ENCODE peak calls at places on chromosomes 12 and 14, in nine cellular contexts. One of them, this sample, is unnamed. For H3K4me1, the result is how much of the 10 kb centered on the place peaks cover.

GRCh38 chr12:57236224-57236924 is 6.9 kb downstream of the SHMT2 start:
- DNase-seq in testis: no peak
- DNase-seq in upper lobe of right lung: no peak
- DNase-seq in esophagus muscularis mucosa: no peak
- DNase-seq in left ventricle myocardium inferior: no peak
- DNase-seq in heart right ventricle: no peak
- DNase-seq in tibial nerve: no peak
- DNase-seq in psoas muscle: peak
- DNase-seq in A673: no peak
- DNase-seq in this sample: no peak

GRCh38 chr12:60035835-60036234 is 440.0 kb downstream of the SLC16A7 start:
- DNase-seq in testis: no peak
- DNase-seq in upper lobe of right lung: no peak
- DNase-seq in esophagus muscularis mucosa: no peak
- DNase-seq in left ventricle myocardium inferior: no peak
- DNase-seq in heart right ventricle: no peak
- DNase-seq in tibial nerve: no peak
- DNase-seq in psoas muscle: no peak
- DNase-seq in A673: no peak
- DNase-seq in this sample: no peak

GRCh38 chr14:32075636-32076277 is 1.3 kb upstream of the ARHGAP5 start:
- DNase-seq in testis: peak
- DNase-seq in upper lobe of right lung: no peak
- DNase-seq in esophagus muscularis mucosa: peak
- DNase-seq in left ventricle myocardium inferior: peak
- DNase-seq in heart right ventricle: peak
- DNase-seq in tibial nerve: no peak
- DNase-seq in psoas muscle: no peak
- DNase-seq in A673: peak
- DNase-seq in this sample: peak

GRCh38 chr12:14260011-14260993 is 105.2 kb upstream of the ATF7IP start:
- DNase-seq in testis: peak
- DNase-seq in upper lobe of right lung: peak
- DNase-seq in esophagus muscularis mucosa: peak
- DNase-seq in left ventricle myocardium inferior: peak
- DNase-seq in heart right ventricle: peak
- DNase-seq in tibial nerve: peak
- DNase-seq in psoas muscle: peak
- DNase-seq in A673: peak
- DNase-seq in this sample: peak

GRCh38 chr12:47808574-47809380 is 10.9 kb downstream of the HDAC7 start:
- DNase-seq in testis: no peak
- DNase-seq in upper lobe of right lung: no peak
- DNase-seq in esophagus muscularis mucosa: no peak
- DNase-seq in left ventricle myocardium inferior: no peak
- DNase-seq in heart right ventricle: no peak
- DNase-seq in tibial nerve: no peak
- DNase-seq in psoas muscle: no peak
- DNase-seq in A673: no peak
- DNase-seq in this sample: no peak

GRCh38 chr12:14949631-14950030 is 11.3 kb upstream of the ERP27 start:
- DNase-seq in testis: no peak
- DNase-seq in upper lobe of right lung: no peak
- DNase-seq in esophagus muscularis mucosa: no peak
- DNase-seq in left ventricle myocardium inferior: no peak
- DNase-seq in heart right ventricle: no peak
- DNase-seq in tibial nerve: no peak
- DNase-seq in psoas muscle: no peak
- DNase-seq in A673: no peak
- DNase-seq in this sample: no peak

GRCh38 chr14:96705422-96706092 is 91.6 kb upstream of the VRK1 start:
- DNase-seq in testis: no peak
- DNase-seq in upper lobe of right lung: no peak
- DNase-seq in esophagus muscularis mucosa: no peak
- DNase-seq in left ventricle myocardium inferior: no peak
- DNase-seq in heart right ventricle: no peak
- DNase-seq in tibial nerve: no peak
- DNase-seq in psoas muscle: no peak
- DNase-seq in A673: no peak
- DNase-seq in this sample: no peak

GRCh38 chr14:20516921-20517320 is 11.6 kb downstream of the RNASE10 start:
- DNase-seq in testis: no peak
- DNase-seq in upper lobe of right lung: no peak
- DNase-seq in esophagus muscularis mucosa: no peak
- DNase-seq in left ventricle myocardium inferior: no peak
- DNase-seq in heart right ventricle: no peak
- DNase-seq in tibial nerve: no peak
- DNase-seq in psoas muscle: no peak
- DNase-seq in A673: no peak
- DNase-seq in this sample: no peak

GRCh38 chr14:34302654-34303053 is 159.4 kb downstream of the SPTSSA start:
- DNase-seq in testis: no peak
- DNase-seq in upper lobe of right lung: no peak
- DNase-seq in esophagus muscularis mucosa: no peak
- DNase-seq in left ventricle myocardium inferior: no peak
- DNase-seq in heart right ventricle: no peak
- DNase-seq in tibial nerve: no peak
- DNase-seq in psoas muscle: no peak
- DNase-seq in A673: no peak
- DNase-seq in this sample: no peak

GRCh38 chr12:101051901-101052550 is 158.0 kb downstream of the SLC5A8 start:
- DNase-seq in testis: peak
- DNase-seq in upper lobe of right lung: no peak
- DNase-seq in esophagus muscularis mucosa: no peak
- DNase-seq in left ventricle myocardium inferior: no peak
- DNase-seq in heart right ventricle: no peak
- DNase-seq in tibial nerve: no peak
- DNase-seq in psoas muscle: no peak
- DNase-seq in A673: peak
- DNase-seq in this sample: no peak

GRCh38 chr14:37472906-37473305 is 122.1 kb downstream of the FOXA1 start:
- DNase-seq in testis: no peak
- DNase-seq in upper lobe of right lung: no peak
- DNase-seq in esophagus muscularis mucosa: no peak
- DNase-seq in left ventricle myocardium inferior: no peak
- DNase-seq in heart right ventricle: no peak
- DNase-seq in tibial nerve: no peak
- DNase-seq in psoas muscle: no peak
- DNase-seq in A673: no peak
- DNase-seq in this sample: no peak

GRCh38 chr12:48032597-48032996 is 28.3 kb upstream of the COL2A1 start:
- DNase-seq in testis: no peak
- DNase-seq in upper lobe of right lung: no peak
- DNase-seq in esophagus muscularis mucosa: no peak
- DNase-seq in left ventricle myocardium inferior: no peak
- DNase-seq in heart right ventricle: no peak
- DNase-seq in tibial nerve: no peak
- DNase-seq in psoas muscle: no peak
- DNase-seq in A673: no peak
- DNase-seq in this sample: no peak

GRCh38 chr12:10501031-10501430 is 4.7 kb upstream of the EIF2S3B start:
- DNase-seq in testis: no peak
- DNase-seq in upper lobe of right lung: no peak
- DNase-seq in esophagus muscularis mucosa: no peak
- DNase-seq in left ventricle myocardium inferior: no peak
- DNase-seq in heart right ventricle: no peak
- DNase-seq in tibial nerve: no peak
- DNase-seq in psoas muscle: no peak
- DNase-seq in A673: peak
- DNase-seq in this sample: no peak

GRCh38 chr14:104425763-104426691 is 153.5 kb upstream of the C14orf180 start:
- DNase-seq in testis: peak
- DNase-seq in upper lobe of right lung: peak
- DNase-seq in esophagus muscularis mucosa: peak
- DNase-seq in left ventricle myocardium inferior: no peak
- DNase-seq in heart right ventricle: no peak
- DNase-seq in tibial nerve: no peak
- DNase-seq in psoas muscle: no peak
- DNase-seq in A673: no peak
- DNase-seq in this sample: no peak

GRCh38 chr12:106086696-106087095 is 52.1 kb downstream of the NUAK1 start:
- DNase-seq in testis: no peak
- DNase-seq in upper lobe of right lung: no peak
- DNase-seq in esophagus muscularis mucosa: no peak
- DNase-seq in left ventricle myocardium inferior: no peak
- DNase-seq in heart right ventricle: no peak
- DNase-seq in tibial nerve: no peak
- DNase-seq in psoas muscle: no peak
- DNase-seq in A673: no peak
- DNase-seq in this sample: no peak

GRCh38 chr12:87157791-87158190 is 871.4 kb downstream of the C12orf50 start:
- DNase-seq in testis: no peak
- DNase-seq in upper lobe of right lung: no peak
- DNase-seq in esophagus muscularis mucosa: no peak
- DNase-seq in left ventricle myocardium inferior: no peak
- DNase-seq in heart right ventricle: no peak
- DNase-seq in tibial nerve: no peak
- DNase-seq in psoas muscle: no peak
- DNase-seq in A673: no peak
- DNase-seq in this sample: no peak

GRCh38 chr14:106831322-106831720 is 1304.9 kb downstream of the TMEM121 start:
- DNase-seq in testis: peak
- DNase-seq in upper lobe of right lung: peak
- DNase-seq in esophagus muscularis mucosa: peak
- DNase-seq in left ventricle myocardium inferior: no peak
- DNase-seq in heart right ventricle: no peak
- DNase-seq in tibial nerve: no peak
- DNase-seq in psoas muscle: no peak
- DNase-seq in A673: peak
- DNase-seq in this sample: no peak

DNA sequence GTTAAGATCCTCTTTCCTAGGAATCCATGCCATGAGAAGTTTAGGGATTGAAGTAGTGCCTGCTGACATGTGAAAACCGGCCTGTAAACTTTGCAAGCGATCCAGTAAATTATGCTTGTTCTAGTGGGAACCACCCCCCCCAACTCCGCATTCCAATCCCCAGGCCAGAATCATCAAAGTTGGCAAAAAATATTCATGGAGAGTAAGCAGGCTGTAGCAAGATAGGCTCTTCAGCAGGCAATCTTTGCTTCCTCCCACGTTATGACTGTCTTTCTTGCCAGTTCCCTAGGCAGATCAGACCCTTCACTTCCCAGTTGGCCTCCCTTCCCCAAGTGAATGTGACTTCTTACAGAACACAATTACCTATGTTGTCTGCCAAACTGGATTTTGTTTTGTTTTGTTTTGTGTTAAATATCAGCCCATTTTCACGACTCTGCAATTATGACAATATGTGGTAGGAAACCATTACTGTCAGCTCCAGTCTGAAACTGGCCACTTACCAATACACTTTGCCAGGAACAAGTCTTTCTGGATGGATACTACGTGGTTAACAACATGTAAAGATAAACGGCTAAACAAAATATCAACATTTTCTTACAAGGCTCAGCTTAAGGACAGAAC is 1.1 kb upstream of the PTGER2 start:
- DNase-seq in testis: peak
- DNase-seq in upper lobe of right lung: no peak
- DNase-seq in esophagus muscularis mucosa: peak
- DNase-seq in left ventricle myocardium inferior: no peak
- DNase-seq in heart right ventricle: no peak
- DNase-seq in tibial nerve: no peak
- DNase-seq in psoas muscle: no peak
- DNase-seq in A673: no peak
- DNase-seq in this sample: no peak
- H3K4me3 ChIP-seq in testis: peak
- H3K4me3 ChIP-seq in upper lobe of right lung: peak
- H3K4me3 ChIP-seq in esophagus muscularis mucosa: peak
- H3K4me3 ChIP-seq in left ventricle myocardium inferior: peak
- H3K4me3 ChIP-seq in heart right ventricle: no peak
- H3K4me3 ChIP-seq in tibial nerve: peak
- H3K4me3 ChIP-seq in psoas muscle: peak
- H3K4me3 ChIP-seq in A673: no peak
- H3K4me3 ChIP-seq in this sample: peak

GRCh38 chr12:93753838-93754429 is 76.8 kb downstream of the CRADD start:
- DNase-seq in testis: no peak
- DNase-seq in upper lobe of right lung: no peak
- DNase-seq in esophagus muscularis mucosa: no peak
- DNase-seq in left ventricle myocardium inferior: no peak
- DNase-seq in heart right ventricle: no peak
- DNase-seq in tibial nerve: no peak
- DNase-seq in psoas muscle: no peak
- DNase-seq in A673: no peak
- DNase-seq in this sample: no peak
- H3K4me1 ChIP-seq in testis: under half
- H3K4me1 ChIP-seq in upper lobe of right lung: under half
- H3K4me1 ChIP-seq in esophagus muscularis mucosa: under half
- H3K4me1 ChIP-seq in left ventricle myocardium inferior: under half
- H3K4me1 ChIP-seq in heart right ventricle: under half
- H3K4me1 ChIP-seq in tibial nerve: under half
- H3K4me1 ChIP-seq in psoas muscle: under half
- H3K4me1 ChIP-seq in A673: under half
- H3K4me1 ChIP-seq in this sample: under half

DNA sequence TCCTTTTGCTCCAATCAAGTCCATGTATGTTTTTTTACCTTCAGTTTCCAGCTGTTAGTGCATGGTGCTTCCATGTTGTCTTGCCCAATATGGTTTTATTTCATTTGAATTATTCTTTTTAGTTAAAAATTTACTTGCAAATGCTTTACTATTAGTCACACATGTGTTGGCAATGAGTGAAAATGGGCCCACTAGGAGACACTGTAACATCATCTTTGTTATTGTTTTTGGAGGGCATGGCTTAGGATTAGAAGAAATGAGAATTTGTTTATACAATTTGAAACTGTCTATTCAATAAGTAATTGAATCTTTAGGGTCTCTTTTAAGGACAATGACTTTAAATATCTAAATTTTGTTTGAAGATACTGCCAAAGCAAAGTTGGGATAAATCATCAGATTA is 133.7 kb downstream of the BRMS1L start:
- DNase-seq in testis: no peak
- DNase-seq in upper lobe of right lung: no peak
- DNase-seq in esophagus muscularis mucosa: no peak
- DNase-seq in left ventricle myocardium inferior: no peak
- DNase-seq in heart right ventricle: no peak
- DNase-seq in tibial nerve: no peak
- DNase-seq in psoas muscle: no peak
- DNase-seq in A673: no peak
- DNase-seq in this sample: no peak
- TF ChIP-seq CTCF in testis: no peak
- TF ChIP-seq CTCF in upper lobe of right lung: no peak
- TF ChIP-seq CTCF in esophagus muscularis mucosa: no peak
- TF ChIP-seq CTCF in left ventricle myocardium inferior: no peak
- TF ChIP-seq CTCF in heart right ventricle: no peak
- TF ChIP-seq CTCF in tibial nerve: no peak
- TF ChIP-seq CTCF in psoas muscle: no peak
- TF ChIP-seq CTCF in A673: no peak
- TF ChIP-seq CTCF in this sample: no peak

DNA sequence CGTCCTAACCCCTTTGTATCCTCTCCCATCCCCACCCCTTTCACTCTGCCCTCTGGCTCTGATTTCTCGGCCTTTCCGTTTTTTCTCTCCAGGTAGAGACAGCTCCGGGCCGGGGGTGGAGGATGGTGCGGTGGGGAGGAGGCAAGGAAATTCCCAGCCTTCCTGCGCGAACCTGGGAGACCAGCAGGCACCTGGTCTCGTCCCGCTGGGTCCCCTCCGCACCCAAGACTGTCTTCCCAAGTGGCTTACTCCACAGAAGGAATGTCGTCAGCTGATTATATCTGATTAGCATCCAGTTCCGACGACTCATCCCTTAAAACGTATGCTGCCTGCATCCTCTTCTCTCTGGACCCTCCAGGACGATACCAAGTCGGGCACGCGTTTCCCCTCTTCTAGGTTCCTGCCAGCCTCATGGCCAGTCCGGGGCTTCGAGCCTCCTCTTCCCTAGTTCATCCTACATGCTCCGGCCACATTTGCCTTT is 42.2 kb upstream of the CAPRIN2 start:
- DNase-seq in testis: no peak
- DNase-seq in upper lobe of right lung: no peak
- DNase-seq in esophagus muscularis mucosa: no peak
- DNase-seq in left ventricle myocardium inferior: no peak
- DNase-seq in heart right ventricle: no peak
- DNase-seq in tibial nerve: no peak
- DNase-seq in psoas muscle: no peak
- DNase-seq in A673: no peak
- DNase-seq in this sample: peak
- H3K4me3 ChIP-seq in testis: peak
- H3K4me3 ChIP-seq in upper lobe of right lung: peak
- H3K4me3 ChIP-seq in esophagus muscularis mucosa: peak
- H3K4me3 ChIP-seq in left ventricle myocardium inferior: peak
- H3K4me3 ChIP-seq in heart right ventricle: peak
- H3K4me3 ChIP-seq in tibial nerve: peak
- H3K4me3 ChIP-seq in psoas muscle: peak
- H3K4me3 ChIP-seq in A673: peak
- H3K4me3 ChIP-seq in this sample: peak

This sample was measured in heart left ventricle.